ENCODE peak calls at places on chromosomes 4 and X, in six cellular contexts. J is HCT116, B is stomach, U is transverse colon, L is GM12878, M is H1. K is an unnamed sample.
A peak's percentile ranks its signal among the peaks of the same experiment; 100 is the strongest.

GRCh38 chrX:26192204-26192603 is at the start of gene MAGEB6:
- DNase-seq in J (no peak), B (no peak), U (no peak), L (no peak), M (no peak), K (no peak)

GRCh38 chrX:131571348-131571747 is 27.5 kb downstream of the OR13H1 start:
- DNase-seq in J (no peak), B (no peak), U (no peak), L (no peak), M (no peak), K (no peak)

GRCh38 chr4:9970399-9971011 is 50.8 kb downstream of the SLC2A9 start:
- DNase-seq in J (no peak), B (no peak), U (peak; percentile 39), L (peak; percentile 41), M (no peak), K (no peak)

GRCh38 chrX:69457756-69458155 is 46.4 kb upstream of the NALF2 start:
- DNase-seq in J (no peak), B (no peak), U (no peak), L (no peak), M (no peak), K (no peak)

GRCh38 chr4:145760176-145760575 is 80.2 kb downstream of the C4orf51 start:
- DNase-seq in J (no peak), B (no peak), U (no peak), L (no peak), M (no peak), K (no peak)

GRCh38 chr4:128570380-128570779 is 239.1 kb upstream of the JADE1 start:
- DNase-seq in J (no peak), B (no peak), U (peak; percentile 20), L (no peak), M (no peak), K (no peak)

GRCh38 chrX:78595901-78596502 is 63.1 kb downstream of the RTL3 start:
- DNase-seq in J (no peak), B (no peak), U (no peak), L (no peak), M (peak; percentile 47), K (no peak)

GRCh38 chrX:151825927-151826471 is 86.7 kb upstream of the MAGEA4 start:
- DNase-seq in J (no peak), B (no peak), U (no peak), L (no peak), M (no peak), K (no peak)

GRCh38 chrX:136480383-136480782 is 7.4 kb upstream of the BRS3 start:
- DNase-seq in J (no peak), B (no peak), U (no peak), L (no peak), M (no peak), K (no peak)

GRCh38 chr4:142840516-142841123 is 5.5 kb downstream of the INPP4B start:
- DNase-seq in J (peak; percentile 38), B (no peak), U (no peak), L (no peak), M (no peak), K (no peak)

GRCh38 chr4:145694929-145695328 is 15.0 kb downstream of the C4orf51 start:
- DNase-seq in J (no peak), B (no peak), U (no peak), L (no peak), M (no peak), K (no peak)

DNA sequence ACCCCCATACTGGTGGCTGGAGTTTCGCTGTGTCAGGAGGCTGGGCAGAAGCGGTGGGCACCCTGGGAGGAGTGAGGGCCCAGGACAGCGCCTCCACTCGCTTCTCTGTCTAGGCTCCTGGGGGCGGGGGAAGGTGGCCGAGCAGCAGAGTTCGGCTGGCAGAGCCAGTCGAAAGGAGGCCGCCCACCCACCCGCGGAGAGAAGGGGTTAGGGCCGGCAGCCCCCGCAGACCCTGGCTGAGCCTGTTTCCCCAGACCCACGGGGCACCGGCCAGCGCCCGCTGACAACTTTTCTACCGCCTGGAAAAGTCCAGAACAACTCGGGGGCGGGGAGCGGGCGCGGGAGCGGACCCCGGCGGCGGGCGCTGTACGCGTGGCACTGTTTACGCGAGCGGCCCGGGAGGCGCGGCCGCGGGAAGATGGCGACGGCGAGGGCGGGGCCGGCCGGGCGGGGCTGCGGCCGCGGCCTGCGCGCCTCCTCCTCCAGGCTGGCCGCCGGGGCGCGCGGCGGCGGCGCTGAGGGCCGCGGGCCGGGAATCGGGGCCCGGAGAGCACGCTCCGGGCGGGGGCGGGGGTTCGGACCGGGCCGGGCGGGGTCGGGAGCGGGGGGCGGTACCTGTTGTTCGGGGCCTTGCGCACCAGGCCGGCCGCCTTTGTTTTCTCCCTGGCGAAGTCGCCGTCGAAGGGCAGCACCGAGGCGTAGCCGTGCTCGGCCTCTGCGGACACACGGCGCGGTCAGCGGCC is 628 bp downstream of the MXD4 start:
- DNase-seq in J (no peak), B (peak; percentile 64), U (peak; percentile 66), L (no peak), M (peak; percentile 78), K (peak; percentile 76)
- TF ChIP-seq POLR2A in J (no peak), B (no peak), U (no peak), L (peak; percentile 12), M (no peak), K (no peak)

GRCh38 chr4:20386906-20387305 is 135.2 kb downstream of the SLIT2 start:
- DNase-seq in J (no peak), B (no peak), U (no peak), L (no peak), M (no peak), K (no peak)
- TF ChIP-seq POLR2AphosphoS5 in J (no peak), B (no peak), U (no peak), L (no peak), M (no peak), K (no peak)

GRCh38 chrX:123392921-123393320 is 208.8 kb downstream of the GRIA3 start:
- DNase-seq in J (no peak), B (no peak), U (no peak), L (no peak), M (no peak), K (no peak)
- TF ChIP-seq POLR2A in J (no peak), B (no peak), U (no peak), L (no peak), M (no peak), K (no peak)

GRCh38 chrX:41913476-41913875 is 9.9 kb downstream of the CASK start:
- DNase-seq in J (no peak), B (no peak), U (no peak), L (no peak), M (no peak), K (no peak)

GRCh38 chrX:41909068-41909467 is 14.3 kb downstream of the CASK start:
- DNase-seq in J (no peak), B (no peak), U (no peak), L (no peak), M (no peak), K (no peak)

GRCh38 chrX:41917517-41917916 is 5.8 kb downstream of the CASK start:
- DNase-seq in J (no peak), B (no peak), U (no peak), L (no peak), M (no peak), K (no peak)

GRCh38 chrX:41912922-41913321 is 10.4 kb downstream of the CASK start:
- DNase-seq in J (no peak), B (no peak), U (no peak), L (no peak), M (no peak), K (no peak)
- TF ChIP-seq POLR2AphosphoS5 in J (no peak), B (no peak), U (no peak), L (no peak), M (no peak), K (no peak)

GRCh38 chrX:49042581-49043219 is 457 bp downstream of the TFE3 start:
- DNase-seq in J (no peak), B (no peak), U (no peak), L (no peak), M (no peak), K (no peak)

GRCh38 chrX:49043987-49044281 is 777 bp upstream of the TFE3 start:
- DNase-seq in J (no peak), B (no peak), U (no peak), L (no peak), M (no peak), K (no peak)

GRCh38 chrX:49041683-49042529 is 1.3 kb downstream of the TFE3 start:
- DNase-seq in J (no peak), B (no peak), U (no peak), L (no peak), M (no peak), K (no peak)

GRCh38 chrX:49040376-49040955 is 2.7 kb downstream of the TFE3 start:
- DNase-seq in J (no peak), B (no peak), U (no peak), L (no peak), M (no peak), K (no peak)

GRCh38 chrX:49043220-49043986 is at the start of gene TFE3:
- DNase-seq in J (peak; percentile 95), B (peak; percentile 98), U (peak; percentile 98), L (peak; percentile 95), M (peak; percentile 88), K (peak; percentile 71)
- TF ChIP-seq POLR2A in J (no peak), B (no peak), U (peak; percentile 77), L (peak; percentile 45), M (no peak), K (no peak)

DNA sequence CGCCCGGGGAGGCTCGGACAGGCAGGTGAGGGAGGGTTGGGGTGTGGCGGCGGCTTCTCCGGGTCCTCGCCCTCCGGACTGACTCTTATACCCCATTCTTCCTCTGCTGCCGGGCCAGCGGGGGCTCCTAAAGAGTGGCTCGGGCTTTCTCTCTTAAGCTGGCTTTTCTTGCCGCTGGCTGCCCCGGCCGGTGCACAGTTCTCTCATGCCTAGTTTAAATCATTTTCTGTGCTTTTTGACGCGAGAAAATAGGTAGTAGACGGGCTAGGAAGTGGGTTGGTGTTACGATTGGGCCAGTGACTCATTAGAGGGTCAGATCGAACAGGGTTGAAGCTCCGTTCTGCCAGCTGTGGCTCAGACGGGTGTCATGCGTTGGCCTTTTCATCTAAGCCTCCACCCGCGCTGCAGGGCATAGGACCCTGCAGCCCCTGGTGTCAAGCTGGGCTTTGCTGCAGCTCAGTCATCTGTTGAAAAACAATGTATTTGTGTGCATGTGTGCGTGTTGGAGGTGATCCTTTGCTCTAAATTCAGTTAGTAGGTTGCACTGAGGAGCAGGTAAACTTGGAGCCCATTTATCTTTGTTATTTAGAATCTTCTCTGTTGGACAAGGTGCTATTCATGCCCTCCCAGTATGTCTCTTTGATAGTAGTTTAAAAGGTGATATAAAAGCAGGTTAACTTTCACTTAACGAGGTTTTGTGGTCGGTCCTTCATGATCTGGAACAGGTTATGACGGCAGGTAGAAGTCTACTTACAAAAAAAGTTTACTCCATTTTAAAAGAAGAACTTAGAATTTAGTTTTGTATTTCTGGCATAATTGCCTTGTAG is 792 bp downstream of the BMP2K start:
- DNase-seq in J (peak; percentile 28), B (peak; percentile 39), U (peak; percentile 57), L (no peak), M (peak; percentile 70), K (no peak)
- TF ChIP-seq POLR2AphosphoS5 in J (no peak), B (no peak), U (no peak), L (no peak), M (peak; percentile 25), K (no peak)

K was measured in GM12891.